ENCODE peak calls at places on chromosomes 7 and 10, in ten cellular contexts. E, A, Q, L, K, O, V, N, C and Z are unnamed samples.

GRCh38 chr7:41224063-41224763 is 478.7 kb downstream of the INHBA start:
- DNase-seq in Q (peak; percentile 98), V (no peak), L (no peak), O (peak; percentile 37), K (peak; percentile 40), N (no peak), C (no peak), A (no peak), E (no peak), Z (no peak)

GRCh38 chr10:98446656-98447221 is at the start of gene HPS1:
- DNase-seq in E (peak; percentile 87), O (peak; percentile 91), C (peak; percentile 77), A (peak; percentile 85), Q (peak; percentile 51), L (peak; percentile 73), V (peak; percentile 82), K (peak; percentile 63), N (no peak), Z (peak; percentile 85)

GRCh38 chr10:44961231-44961571 is 1.6 kb downstream of the RASSF4 start:
- DNase-seq in A (no peak), K (no peak), V (no peak), Q (no peak), O (no peak), C (no peak), E (no peak), N (no peak), L (no peak), Z (no peak)

GRCh38 chr10:42637142-42637541 is 1.2 kb downstream of the ZNF33B start:
- DNase-seq in Q (no peak), N (no peak), K (no peak), C (no peak), E (no peak), V (no peak), L (no peak), O (no peak), A (no peak), Z (no peak)

GRCh38 chr10:58784361-58784760 is 271.7 kb downstream of the BICC1 start:
- DNase-seq in L (no peak), Q (peak; percentile 40), C (no peak), N (no peak), O (no peak), V (no peak), E (no peak), K (no peak), A (no peak), Z (no peak)

GRCh38 chr7:24668922-24669635 is 88.2 kb downstream of the GSDME start:
- DNase-seq in O (peak; percentile 53), A (no peak), C (no peak), E (no peak), Q (peak; percentile 43), L (no peak), K (peak; percentile 29), V (no peak), N (no peak), Z (no peak)

GRCh38 chr7:44149571-44150465 is 8.7 kb upstream of the MYL7 start:
- DNase-seq in Q (no peak), A (no peak), N (no peak), C (no peak), E (no peak), O (no peak), K (no peak), V (no peak), L (no peak), Z (no peak)

GRCh38 chr10:131649609-131650008 is 251.2 kb upstream of the PPP2R2D start:
- DNase-seq in A (peak; percentile 53), O (no peak), K (no peak), N (no peak), L (no peak), E (no peak), V (no peak), Q (no peak), C (no peak), Z (no peak)

DNA sequence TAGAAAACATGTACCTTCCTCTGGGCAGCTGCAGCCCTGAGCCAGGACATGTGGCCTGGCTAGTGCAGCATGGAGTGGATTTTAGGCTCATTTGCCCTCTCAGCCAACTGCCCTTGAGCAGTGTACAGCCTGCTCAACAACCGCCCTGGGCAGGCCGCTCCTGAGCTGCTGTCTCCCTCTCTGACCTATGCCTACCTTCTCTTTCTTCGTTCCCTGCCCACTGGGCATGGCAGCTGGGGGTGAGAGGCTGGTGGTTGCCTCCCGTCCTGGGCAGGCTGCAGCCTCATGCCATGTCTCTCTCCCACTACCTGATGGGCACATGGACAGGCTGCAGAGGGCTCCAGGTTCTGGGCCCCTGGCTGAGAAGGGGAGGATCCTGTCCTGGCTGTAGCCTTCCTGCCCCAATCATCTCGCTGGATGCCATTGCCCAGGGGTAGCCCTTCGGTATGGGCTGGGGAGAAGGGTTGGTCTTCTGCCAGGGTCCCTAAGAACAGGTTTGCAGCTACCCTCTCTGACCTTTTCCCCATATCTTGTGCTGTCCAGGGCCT is 97.3 kb downstream of the NEURL1 start:
- DNase-seq in N (no peak), K (no peak), V (no peak), Q (no peak), E (no peak), O (no peak), A (no peak), C (no peak), L (no peak), Z (no peak)
- H3K4me1 ChIP-seq in N (no peaks in the 10 kb centered on the region), K (no peaks in the 10 kb centered on the region), V (no peaks in the 10 kb centered on the region), Q (no peaks in the 10 kb centered on the region), E (no peaks in the 10 kb centered on the region), O (no peaks in the 10 kb centered on the region), A (no peaks in the 10 kb centered on the region), C (no peaks in the 10 kb centered on the region), L (no peaks in the 10 kb centered on the region), Z (no peaks in the 10 kb centered on the region)

GRCh38 chr10:110306452-110306768 is 1.7 kb upstream of the SMNDC1 start:
- DNase-seq in E (no peak), N (no peak), K (no peak), Q (no peak), L (no peak), V (no peak), C (no peak), O (no peak), A (no peak), Z (no peak)

GRCh38 chr10:110304780-110305421 is at the start of gene SMNDC1:
- DNase-seq in Q (peak; percentile 98), A (peak; percentile 99), O (peak; percentile 99), N (peak; percentile 86), K (peak; percentile 97), L (peak; percentile 100), C (peak; percentile 94), E (peak; percentile 98), V (peak; percentile 97), Z (peak; percentile 98)

GRCh38 chr10:110304394-110304779 is 333 bp downstream of the SMNDC1 start:
- DNase-seq in O (peak; percentile 68), E (no peak), Q (no peak), L (no peak), V (no peak), N (no peak), K (no peak), A (no peak), C (no peak), Z (no peak)

GRCh38 chr10:110307805-110308204 is 3.1 kb upstream of the SMNDC1 start:
- DNase-seq in C (no peak), E (no peak), O (no peak), Q (peak; percentile 75), K (no peak), L (no peak), A (no peak), V (no peak), N (no peak), Z (no peak)

DNA sequence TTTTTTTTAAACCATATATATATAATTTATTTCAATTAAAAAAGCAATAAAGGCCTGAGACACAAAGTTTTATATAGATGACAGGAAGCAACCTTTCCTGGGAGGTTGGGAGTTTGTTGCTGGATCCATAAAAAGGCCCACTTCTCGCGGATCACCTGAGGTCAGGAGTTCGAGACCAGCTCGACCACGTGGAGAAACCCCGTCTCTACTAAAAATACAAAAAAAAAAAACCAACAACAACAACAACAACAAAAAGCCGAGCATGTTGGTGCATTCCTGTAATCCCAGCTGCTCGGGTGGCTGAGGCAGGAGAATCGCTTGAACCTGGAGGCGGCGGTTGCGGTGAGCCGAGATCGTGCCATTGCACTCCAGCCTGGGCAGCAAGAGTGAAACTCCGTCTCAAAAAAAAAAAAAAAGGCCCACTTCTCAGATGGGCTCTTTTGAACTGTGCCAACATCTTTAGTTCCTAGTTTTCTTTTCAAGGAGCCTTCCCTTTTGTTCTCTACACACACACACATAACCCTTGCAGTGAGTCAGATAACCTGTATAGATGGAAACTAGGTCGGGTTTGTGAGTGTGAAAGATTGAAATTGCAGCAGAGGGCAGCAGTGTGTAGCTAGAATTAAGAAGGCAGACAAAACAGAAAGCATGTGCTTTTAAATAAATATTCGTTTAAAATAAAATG is 1.2 kb upstream of the SMNDC1 start:
- DNase-seq in O (peak; percentile 85), Q (peak; percentile 83), K (peak; percentile 90), C (no peak), E (no peak), L (peak; percentile 82), A (peak; percentile 61), V (no peak), N (peak; percentile 11), Z (no peak)
- H3K27ac ChIP-seq in O (peak overlapping the region; percentile 91), Q (peak overlapping the region; percentile 92), K (peak overlapping the region; percentile 86), C (no peak overlapping the region), E (peak overlapping the region; percentile 88), L (peak overlapping the region; percentile 97), A (no peak overlapping the region), V (no peak overlapping the region), N (peak overlapping the region; percentile 95), Z (peak overlapping the region; percentile 96)

GRCh38 chr7:134048166-134048565 is 79.0 kb upstream of the LRGUK start:
- DNase-seq in A (no peak), Q (no peak), N (no peak), L (no peak), V (no peak), C (no peak), O (no peak), E (no peak), K (no peak), Z (no peak)

GRCh38 chr7:134045716-134046115 is 81.4 kb upstream of the LRGUK start:
- DNase-seq in A (no peak), N (no peak), L (no peak), K (no peak), O (no peak), V (no peak), C (no peak), Q (no peak), E (no peak), Z (no peak)

GRCh38 chr7:134047675-134048074 is 79.5 kb upstream of the LRGUK start:
- DNase-seq in O (no peak), N (no peak), A (no peak), C (no peak), E (no peak), Q (no peak), L (no peak), V (no peak), K (no peak), Z (no peak)

GRCh38 chr7:134044682-134045081 is 82.5 kb upstream of the LRGUK start:
- DNase-seq in O (no peak), K (peak; percentile 58), L (no peak), A (no peak), N (no peak), E (no peak), V (no peak), C (no peak), Q (no peak), Z (no peak)

DNA sequence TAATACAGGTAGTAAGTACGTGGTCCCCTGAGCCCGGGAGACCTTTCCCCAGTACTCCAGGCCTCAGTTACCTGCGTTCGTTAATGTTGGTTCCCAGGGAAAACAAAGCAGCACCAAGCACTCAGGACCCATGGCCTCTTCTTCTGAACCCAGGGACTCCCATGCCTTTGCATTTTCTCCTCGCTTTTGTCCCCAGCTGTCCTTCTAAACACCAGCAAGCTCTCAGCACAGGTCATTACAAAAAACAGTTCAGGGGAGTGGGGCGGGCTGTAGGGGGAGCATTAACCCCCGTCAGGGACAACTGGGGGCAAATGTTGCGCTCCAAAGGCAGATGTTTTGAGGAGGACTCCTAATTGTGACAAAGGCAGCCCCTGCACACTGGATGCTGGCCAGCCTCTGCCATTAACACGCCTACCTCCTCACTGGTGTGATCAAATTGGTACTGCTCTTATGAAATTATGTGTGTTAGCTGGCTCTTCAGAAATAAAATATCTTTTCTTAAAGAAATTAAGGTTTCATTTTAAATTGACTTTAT is 80.5 kb upstream of the LRGUK start:
- DNase-seq in Q (no peak), O (no peak), E (no peak), A (no peak), L (peak; percentile 21), N (no peak), V (no peak), K (no peak), C (no peak), Z (no peak)
- TF ChIP-seq CTCF in Q (no peak), O (no peak), E (no peak), A (no peak), L (peak; percentile 20), N (no peak), V (no peak), K (no peak), C (no peak), Z (no peak)

GRCh38 chr7:77897004-77897547 is 98.5 kb downstream of the PHTF2 start:
- DNase-seq in C (no peak), Q (no peak), K (no peak), V (no peak), E (no peak), L (no peak), A (no peak), O (no peak), N (no peak), Z (no peak)
- H3K4me1 ChIP-seq in C (no peaks in the 10 kb centered on the region), Q (no peaks in the 10 kb centered on the region), K (no peaks in the 10 kb centered on the region), V (no peaks in the 10 kb centered on the region), E (no peaks in the 10 kb centered on the region), L (no peaks in the 10 kb centered on the region), A (peaks cover 6% of the 10 kb centered on the region), O (no peaks in the 10 kb centered on the region), N (no peaks in the 10 kb centered on the region), Z (no peaks in the 10 kb centered on the region)